ENCODE peak calls at places on chromosomes 3 and 15, in six cellular contexts. One of them, this sample, is unnamed. For H3K27me3 and H3K4me1, the result is how much of the 10 kb centered on the place peaks cover.

GRCh38 chr15:80087104-80087503 is 27.6 kb downstream of the ZFAND6 start:
- DNase-seq in SJSA1: no peak
- DNase-seq in sigmoid colon: no peak
- DNase-seq in Panc1: no peak
- DNase-seq in effector memory CD4-positive, alpha-beta T cell: no peak
- DNase-seq in hepatocyte: no peak
- DNase-seq in this sample: no peak

GRCh38 chr3:163018664-163019063 is 1522.1 kb downstream of the OTOL1 start:
- DNase-seq in SJSA1: no peak
- DNase-seq in sigmoid colon: no peak
- DNase-seq in Panc1: no peak
- DNase-seq in effector memory CD4-positive, alpha-beta T cell: no peak
- DNase-seq in hepatocyte: no peak
- DNase-seq in this sample: peak

GRCh38 chr15:100309984-100310291 is 31.8 kb downstream of the ADAMTS17 start:
- DNase-seq in SJSA1: no peak
- DNase-seq in sigmoid colon: no peak
- DNase-seq in Panc1: no peak
- DNase-seq in effector memory CD4-positive, alpha-beta T cell: no peak
- DNase-seq in hepatocyte: no peak
- DNase-seq in this sample: no peak

GRCh38 chr15:65751431-65751830 is 40.7 kb downstream of the DENND4A start:
- DNase-seq in SJSA1: no peak
- DNase-seq in sigmoid colon: no peak
- DNase-seq in Panc1: no peak
- DNase-seq in effector memory CD4-positive, alpha-beta T cell: no peak
- DNase-seq in hepatocyte: no peak
- DNase-seq in this sample: no peak

GRCh38 chr3:52109556-52110380 is 44.5 kb downstream of the POC1A start:
- DNase-seq in SJSA1: no peak
- DNase-seq in sigmoid colon: peak
- DNase-seq in Panc1: no peak
- DNase-seq in effector memory CD4-positive, alpha-beta T cell: no peak
- DNase-seq in hepatocyte: no peak
- DNase-seq in this sample: peak

GRCh38 chr3:65439641-65440040 is 599.1 kb downstream of the MAGI1 start:
- DNase-seq in SJSA1: peak
- DNase-seq in sigmoid colon: peak
- DNase-seq in Panc1: no peak
- DNase-seq in effector memory CD4-positive, alpha-beta T cell: no peak
- DNase-seq in hepatocyte: peak
- DNase-seq in this sample: no peak

GRCh38 chr3:122969585-122970453 is 57.7 kb downstream of the SEMA5B start:
- DNase-seq in SJSA1: no peak
- DNase-seq in sigmoid colon: no peak
- DNase-seq in Panc1: no peak
- DNase-seq in effector memory CD4-positive, alpha-beta T cell: no peak
- DNase-seq in hepatocyte: no peak
- DNase-seq in this sample: no peak

GRCh38 chr3:173584834-173585831 is 187.6 kb downstream of the NLGN1 start:
- DNase-seq in SJSA1: peak
- DNase-seq in sigmoid colon: peak
- DNase-seq in Panc1: no peak
- DNase-seq in effector memory CD4-positive, alpha-beta T cell: no peak
- DNase-seq in hepatocyte: peak
- DNase-seq in this sample: peak

GRCh38 chr15:62985768-62986167 is 56.8 kb upstream of the TPM1 start:
- DNase-seq in SJSA1: no peak
- DNase-seq in sigmoid colon: no peak
- DNase-seq in Panc1: no peak
- DNase-seq in effector memory CD4-positive, alpha-beta T cell: no peak
- DNase-seq in hepatocyte: peak
- DNase-seq in this sample: no peak

GRCh38 chr3:33717616-33717865 is 513 bp downstream of the CLASP2 start:
- DNase-seq in SJSA1: peak
- DNase-seq in sigmoid colon: peak
- DNase-seq in Panc1: no peak
- DNase-seq in effector memory CD4-positive, alpha-beta T cell: no peak
- DNase-seq in hepatocyte: peak
- DNase-seq in this sample: peak

GRCh38 chr3:185153170-185153733 is 392 bp upstream of the C3orf70 start:
- DNase-seq in SJSA1: no peak
- DNase-seq in sigmoid colon: no peak
- DNase-seq in Panc1: no peak
- DNase-seq in effector memory CD4-positive, alpha-beta T cell: no peak
- DNase-seq in hepatocyte: peak
- DNase-seq in this sample: no peak
- H3K27me3 ChIP-seq in SJSA1: half or more
- H3K27me3 ChIP-seq in sigmoid colon: under half
- H3K27me3 ChIP-seq in Panc1: half or more
- H3K27me3 ChIP-seq in effector memory CD4-positive, alpha-beta T cell: under half
- H3K27me3 ChIP-seq in hepatocyte: under half
- H3K27me3 ChIP-seq in this sample: half or more

DNA sequence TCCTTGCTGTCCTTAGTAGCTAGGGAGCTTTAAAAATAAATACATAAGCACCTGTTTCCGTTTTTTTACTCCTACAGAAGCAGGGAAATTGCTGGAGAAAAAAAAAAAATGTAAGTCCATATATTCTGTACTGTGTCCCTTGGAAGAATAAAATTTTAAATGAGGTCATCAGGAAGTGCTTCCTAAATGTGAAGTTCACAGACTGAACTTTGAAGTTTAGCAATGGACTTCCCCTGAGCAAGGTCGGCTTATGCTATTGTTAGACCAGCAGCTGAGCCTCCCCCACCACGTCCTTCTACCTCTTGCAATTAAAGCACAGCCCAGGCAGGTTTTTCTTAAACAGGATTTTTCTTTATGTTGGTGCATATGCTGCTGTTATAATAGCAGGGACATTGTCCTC is 26.3 kb downstream of the LIPC start:
- DNase-seq in SJSA1: no peak
- DNase-seq in sigmoid colon: no peak
- DNase-seq in Panc1: no peak
- DNase-seq in effector memory CD4-positive, alpha-beta T cell: no peak
- DNase-seq in hepatocyte: peak
- DNase-seq in this sample: no peak
- H3K4me1 ChIP-seq in SJSA1: under half
- H3K4me1 ChIP-seq in sigmoid colon: under half
- H3K4me1 ChIP-seq in Panc1: under half
- H3K4me1 ChIP-seq in effector memory CD4-positive, alpha-beta T cell: under half
- H3K4me1 ChIP-seq in hepatocyte: under half
- H3K4me1 ChIP-seq in this sample: under half

GRCh38 chr3:14796403-14797077 is 22.2 kb upstream of the FGD5 start:
- DNase-seq in SJSA1: no peak
- DNase-seq in sigmoid colon: peak
- DNase-seq in Panc1: no peak
- DNase-seq in effector memory CD4-positive, alpha-beta T cell: no peak
- DNase-seq in hepatocyte: no peak
- DNase-seq in this sample: peak

GRCh38 chr3:14798231-14798630 is 20.5 kb upstream of the FGD5 start:
- DNase-seq in SJSA1: no peak
- DNase-seq in sigmoid colon: peak
- DNase-seq in Panc1: no peak
- DNase-seq in effector memory CD4-positive, alpha-beta T cell: no peak
- DNase-seq in hepatocyte: no peak
- DNase-seq in this sample: peak

GRCh38 chr3:14795996-14796395 is 22.8 kb upstream of the FGD5 start:
- DNase-seq in SJSA1: no peak
- DNase-seq in sigmoid colon: peak
- DNase-seq in Panc1: no peak
- DNase-seq in effector memory CD4-positive, alpha-beta T cell: no peak
- DNase-seq in hepatocyte: no peak
- DNase-seq in this sample: no peak

GRCh38 chr3:14799146-14799545 is 19.6 kb upstream of the FGD5 start:
- DNase-seq in SJSA1: no peak
- DNase-seq in sigmoid colon: no peak
- DNase-seq in Panc1: no peak
- DNase-seq in effector memory CD4-positive, alpha-beta T cell: no peak
- DNase-seq in hepatocyte: no peak
- DNase-seq in this sample: no peak

GRCh38 chr3:14797731-14798130 is 21.0 kb upstream of the FGD5 start:
- DNase-seq in SJSA1: no peak
- DNase-seq in sigmoid colon: peak
- DNase-seq in Panc1: no peak
- DNase-seq in effector memory CD4-positive, alpha-beta T cell: no peak
- DNase-seq in hepatocyte: no peak
- DNase-seq in this sample: no peak
- H3K27me3 ChIP-seq in SJSA1: under half
- H3K27me3 ChIP-seq in sigmoid colon: under half
- H3K27me3 ChIP-seq in Panc1: under half
- H3K27me3 ChIP-seq in effector memory CD4-positive, alpha-beta T cell: under half
- H3K27me3 ChIP-seq in hepatocyte: under half
- H3K27me3 ChIP-seq in this sample: under half

GRCh38 chr15:74400915-74401757 is 32.6 kb downstream of the SEMA7A start:
- DNase-seq in SJSA1: no peak
- DNase-seq in sigmoid colon: no peak
- DNase-seq in Panc1: no peak
- DNase-seq in effector memory CD4-positive, alpha-beta T cell: no peak
- DNase-seq in hepatocyte: no peak
- DNase-seq in this sample: no peak

GRCh38 chr15:74402337-74402839 is 31.4 kb downstream of the SEMA7A start:
- DNase-seq in SJSA1: no peak
- DNase-seq in sigmoid colon: no peak
- DNase-seq in Panc1: no peak
- DNase-seq in effector memory CD4-positive, alpha-beta T cell: no peak
- DNase-seq in hepatocyte: no peak
- DNase-seq in this sample: no peak

GRCh38 chr15:74399511-74400312 is 32.3 kb upstream of the CYP11A1 start:
- DNase-seq in SJSA1: no peak
- DNase-seq in sigmoid colon: no peak
- DNase-seq in Panc1: no peak
- DNase-seq in effector memory CD4-positive, alpha-beta T cell: no peak
- DNase-seq in hepatocyte: no peak
- DNase-seq in this sample: no peak

GRCh38 chr15:74399100-74399499 is 31.7 kb upstream of the CYP11A1 start:
- DNase-seq in SJSA1: no peak
- DNase-seq in sigmoid colon: no peak
- DNase-seq in Panc1: no peak
- DNase-seq in effector memory CD4-positive, alpha-beta T cell: no peak
- DNase-seq in hepatocyte: no peak
- DNase-seq in this sample: no peak

GRCh38 chr15:74400313-74400850 is 32.9 kb upstream of the CYP11A1 start:
- DNase-seq in SJSA1: no peak
- DNase-seq in sigmoid colon: no peak
- DNase-seq in Panc1: no peak
- DNase-seq in effector memory CD4-positive, alpha-beta T cell: no peak
- DNase-seq in hepatocyte: no peak
- DNase-seq in this sample: no peak
- H3K4me1 ChIP-seq in SJSA1: under half
- H3K4me1 ChIP-seq in sigmoid colon: under half
- H3K4me1 ChIP-seq in Panc1: under half
- H3K4me1 ChIP-seq in effector memory CD4-positive, alpha-beta T cell: under half
- H3K4me1 ChIP-seq in hepatocyte: under half
- H3K4me1 ChIP-seq in this sample: under half

DNA sequence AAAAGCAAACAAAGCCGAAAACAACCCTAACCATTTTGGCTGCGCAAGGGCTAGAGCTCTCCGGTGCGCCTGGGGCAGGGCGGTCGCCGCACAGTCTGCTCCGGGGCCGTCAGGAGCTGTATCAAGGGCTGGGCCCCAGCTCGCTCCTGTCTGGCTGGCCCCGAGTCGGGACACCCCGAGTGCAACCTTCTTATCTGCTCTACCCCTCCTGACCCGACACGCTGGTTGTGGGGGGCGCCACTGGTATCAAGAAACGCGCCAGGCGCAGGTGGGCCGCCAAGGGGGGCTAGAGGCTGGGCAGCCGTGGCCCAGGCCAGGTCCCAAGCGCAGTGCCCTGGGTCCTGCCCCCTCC is 36.0 kb downstream of the NR2F2 start:
- DNase-seq in SJSA1: no peak
- DNase-seq in sigmoid colon: no peak
- DNase-seq in Panc1: no peak
- DNase-seq in effector memory CD4-positive, alpha-beta T cell: no peak
- DNase-seq in hepatocyte: no peak
- DNase-seq in this sample: peak
- H3K27me3 ChIP-seq in SJSA1: under half
- H3K27me3 ChIP-seq in sigmoid colon: under half
- H3K27me3 ChIP-seq in Panc1: under half
- H3K27me3 ChIP-seq in effector memory CD4-positive, alpha-beta T cell: under half
- H3K27me3 ChIP-seq in hepatocyte: half or more
- H3K27me3 ChIP-seq in this sample: half or more

GRCh38 chr3:15276028-15276717 is 56.2 kb downstream of the SH3BP5 start:
- DNase-seq in SJSA1: no peak
- DNase-seq in sigmoid colon: peak
- DNase-seq in Panc1: no peak
- DNase-seq in effector memory CD4-positive, alpha-beta T cell: no peak
- DNase-seq in hepatocyte: no peak
- DNase-seq in this sample: no peak

GRCh38 chr3:15271785-15272381 is 60.5 kb downstream of the SH3BP5 start:
- DNase-seq in SJSA1: peak
- DNase-seq in sigmoid colon: peak
- DNase-seq in Panc1: no peak
- DNase-seq in effector memory CD4-positive, alpha-beta T cell: peak
- DNase-seq in hepatocyte: no peak
- DNase-seq in this sample: peak

GRCh38 chr3:15271030-15271429 is 61.4 kb downstream of the SH3BP5 start:
- DNase-seq in SJSA1: peak
- DNase-seq in sigmoid colon: peak
- DNase-seq in Panc1: no peak
- DNase-seq in effector memory CD4-positive, alpha-beta T cell: no peak
- DNase-seq in hepatocyte: no peak
- DNase-seq in this sample: no peak

GRCh38 chr3:15272431-15273196 is 59.8 kb downstream of the SH3BP5 start:
- DNase-seq in SJSA1: no peak
- DNase-seq in sigmoid colon: peak
- DNase-seq in Panc1: no peak
- DNase-seq in effector memory CD4-positive, alpha-beta T cell: no peak
- DNase-seq in hepatocyte: no peak
- DNase-seq in this sample: no peak

GRCh38 chr3:15273214-15273613 is 59.2 kb downstream of the SH3BP5 start:
- DNase-seq in SJSA1: no peak
- DNase-seq in sigmoid colon: peak
- DNase-seq in Panc1: no peak
- DNase-seq in effector memory CD4-positive, alpha-beta T cell: no peak
- DNase-seq in hepatocyte: no peak
- DNase-seq in this sample: no peak
- H3K4me1 ChIP-seq in SJSA1: under half
- H3K4me1 ChIP-seq in sigmoid colon: under half
- H3K4me1 ChIP-seq in Panc1: under half
- H3K4me1 ChIP-seq in effector memory CD4-positive, alpha-beta T cell: half or more
- H3K4me1 ChIP-seq in hepatocyte: under half
- H3K4me1 ChIP-seq in this sample: under half

DNA sequence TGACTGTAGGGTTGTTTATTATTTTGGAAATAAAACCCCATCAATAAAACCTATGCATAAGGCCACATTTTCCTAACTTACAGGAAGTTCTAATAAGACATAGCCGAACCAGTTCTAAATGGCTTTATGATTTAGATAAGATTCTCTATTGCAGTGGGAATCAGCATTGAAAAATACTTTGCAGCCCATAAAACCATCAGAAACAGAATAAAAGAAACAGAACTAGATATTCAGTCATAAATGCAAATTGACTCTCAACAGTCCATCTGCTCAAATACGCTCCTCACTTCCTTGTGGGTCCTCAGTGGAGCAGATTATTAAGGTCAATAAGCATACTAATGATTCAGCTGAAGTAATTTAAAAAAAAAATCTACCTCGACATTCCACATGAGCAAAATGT is 8.8 kb downstream of the SATB1 start:
- DNase-seq in SJSA1: no peak
- DNase-seq in sigmoid colon: no peak
- DNase-seq in Panc1: no peak
- DNase-seq in effector memory CD4-positive, alpha-beta T cell: no peak
- DNase-seq in hepatocyte: no peak
- DNase-seq in this sample: no peak
- H3K27me3 ChIP-seq in SJSA1: under half
- H3K27me3 ChIP-seq in sigmoid colon: under half
- H3K27me3 ChIP-seq in Panc1: under half
- H3K27me3 ChIP-seq in effector memory CD4-positive, alpha-beta T cell: under half
- H3K27me3 ChIP-seq in hepatocyte: under half
- H3K27me3 ChIP-seq in this sample: under half

This sample was measured in left lung.